ENCODE peak calls at places on chromosomes 2 and 18, in seven cellular contexts. One of them, this sample, is unnamed.

GRCh38 chr18:2108581-2108980 is 462.7 kb downstream of the METTL4 start:
- DNase-seq in psoas muscle: no peak
- DNase-seq in GM06990: no peak
- DNase-seq in BJ: peak; percentile 30
- DNase-seq in fibroblast of mammary gland: peak; percentile 4
- DNase-seq in fibroblast of pulmonary artery: no peak
- DNase-seq in AG04450: no peak
- DNase-seq in this sample: peak; percentile 22

GRCh38 chr2:5190023-5190422 is 502.2 kb upstream of the SOX11 start:
- DNase-seq in psoas muscle: no peak
- DNase-seq in GM06990: no peak
- DNase-seq in BJ: no peak
- DNase-seq in fibroblast of mammary gland: no peak
- DNase-seq in fibroblast of pulmonary artery: no peak
- DNase-seq in AG04450: no peak
- DNase-seq in this sample: no peak

GRCh38 chr2:127712999-127713398 is 11.7 kb downstream of the SFT2D3 start:
- DNase-seq in psoas muscle: no peak
- DNase-seq in GM06990: no peak
- DNase-seq in BJ: no peak
- DNase-seq in fibroblast of mammary gland: no peak
- DNase-seq in fibroblast of pulmonary artery: no peak
- DNase-seq in AG04450: no peak
- DNase-seq in this sample: no peak

GRCh38 chr2:38626326-38627031 is 23.8 kb upstream of the HNRNPLL start:
- DNase-seq in psoas muscle: no peak
- DNase-seq in GM06990: no peak
- DNase-seq in BJ: no peak
- DNase-seq in fibroblast of mammary gland: no peak
- DNase-seq in fibroblast of pulmonary artery: no peak
- DNase-seq in AG04450: no peak
- DNase-seq in this sample: no peak

GRCh38 chr2:164706522-164706921 is 85.2 kb upstream of the GRB14 start:
- DNase-seq in psoas muscle: no peak
- DNase-seq in GM06990: no peak
- DNase-seq in BJ: peak; percentile 76
- DNase-seq in fibroblast of mammary gland: peak; percentile 87
- DNase-seq in fibroblast of pulmonary artery: peak; percentile 18
- DNase-seq in AG04450: no peak
- DNase-seq in this sample: peak; percentile 57

GRCh38 chr18:69948919-69949537 is 1.4 kb upstream of the CD226 start:
- DNase-seq in psoas muscle: no peak
- DNase-seq in GM06990: peak; percentile 66
- DNase-seq in BJ: peak; percentile 13
- DNase-seq in fibroblast of mammary gland: peak; percentile 20
- DNase-seq in fibroblast of pulmonary artery: peak; percentile 62
- DNase-seq in AG04450: no peak
- DNase-seq in this sample: peak; percentile 71

GRCh38 chr2:65320042-65320711 is 92.5 kb downstream of the ACTR2 start:
- DNase-seq in psoas muscle: peak; percentile 55
- DNase-seq in GM06990: peak; percentile 60
- DNase-seq in BJ: peak; percentile 87
- DNase-seq in fibroblast of mammary gland: peak; percentile 98
- DNase-seq in fibroblast of pulmonary artery: peak; percentile 87
- DNase-seq in AG04450: peak; percentile 82
- DNase-seq in this sample: peak; percentile 87

GRCh38 chr2:235659767-235660322 is 166.0 kb downstream of the AGAP1 start:
- DNase-seq in psoas muscle: no peak
- DNase-seq in GM06990: no peak
- DNase-seq in BJ: peak; percentile 71
- DNase-seq in fibroblast of mammary gland: peak; percentile 88
- DNase-seq in fibroblast of pulmonary artery: peak; percentile 73
- DNase-seq in AG04450: peak; percentile 66
- DNase-seq in this sample: peak; percentile 86

GRCh38 chr2:229501051-229501794 is 213.1 kb downstream of the DNER start:
- DNase-seq in psoas muscle: no peak
- DNase-seq in GM06990: no peak
- DNase-seq in BJ: no peak
- DNase-seq in fibroblast of mammary gland: no peak
- DNase-seq in fibroblast of pulmonary artery: no peak
- DNase-seq in AG04450: no peak
- DNase-seq in this sample: no peak

GRCh38 chr2:178843688-178844087 is 36.5 kb upstream of the TTN start:
- DNase-seq in psoas muscle: no peak
- DNase-seq in GM06990: no peak
- DNase-seq in BJ: no peak
- DNase-seq in fibroblast of mammary gland: no peak
- DNase-seq in fibroblast of pulmonary artery: no peak
- DNase-seq in AG04450: no peak
- DNase-seq in this sample: no peak

GRCh38 chr18:10687161-10687925 is 161.5 kb downstream of the NAPG start:
- DNase-seq in psoas muscle: no peak
- DNase-seq in GM06990: no peak
- DNase-seq in BJ: no peak
- DNase-seq in fibroblast of mammary gland: no peak
- DNase-seq in fibroblast of pulmonary artery: no peak
- DNase-seq in AG04450: no peak
- DNase-seq in this sample: no peak

GRCh38 chr2:44543773-44544725 is 182.3 kb downstream of the CAMKMT start:
- DNase-seq in psoas muscle: no peak
- DNase-seq in GM06990: no peak
- DNase-seq in BJ: no peak
- DNase-seq in fibroblast of mammary gland: no peak
- DNase-seq in fibroblast of pulmonary artery: no peak
- DNase-seq in AG04450: no peak
- DNase-seq in this sample: no peak

GRCh38 chr2:215528555-215528954 is 92.7 kb upstream of the FN1 start:
- DNase-seq in psoas muscle: no peak
- DNase-seq in GM06990: no peak
- DNase-seq in BJ: peak; percentile 89
- DNase-seq in fibroblast of mammary gland: peak; percentile 100
- DNase-seq in fibroblast of pulmonary artery: peak; percentile 96
- DNase-seq in AG04450: peak; percentile 90
- DNase-seq in this sample: peak; percentile 98

GRCh38 chr2:31903109-31903780 is 107.6 kb downstream of the MEMO1 start:
- DNase-seq in psoas muscle: no peak
- DNase-seq in GM06990: no peak
- DNase-seq in BJ: no peak
- DNase-seq in fibroblast of mammary gland: no peak
- DNase-seq in fibroblast of pulmonary artery: no peak
- DNase-seq in AG04450: no peak
- DNase-seq in this sample: no peak

GRCh38 chr2:127017548-127017947 is 89.4 kb downstream of the BIN1 start:
- DNase-seq in psoas muscle: no peak
- DNase-seq in GM06990: no peak
- DNase-seq in BJ: no peak
- DNase-seq in fibroblast of mammary gland: no peak
- DNase-seq in fibroblast of pulmonary artery: no peak
- DNase-seq in AG04450: no peak
- DNase-seq in this sample: no peak

GRCh38 chr2:218995972-218996644 is 2.9 kb upstream of the CRYBA2 start:
- DNase-seq in psoas muscle: peak; percentile 90
- DNase-seq in GM06990: peak; percentile 62
- DNase-seq in BJ: no peak
- DNase-seq in fibroblast of mammary gland: peak; percentile 88
- DNase-seq in fibroblast of pulmonary artery: peak; percentile 82
- DNase-seq in AG04450: peak; percentile 27
- DNase-seq in this sample: peak; percentile 74

GRCh38 chr2:98465456-98466201 is 21.0 kb downstream of the INPP4A start:
- DNase-seq in psoas muscle: peak; percentile 59
- DNase-seq in GM06990: peak; percentile 87
- DNase-seq in BJ: no peak
- DNase-seq in fibroblast of mammary gland: peak; percentile 39
- DNase-seq in fibroblast of pulmonary artery: peak; percentile 82
- DNase-seq in AG04450: no peak
- DNase-seq in this sample: peak; percentile 49

GRCh38 chr2:190947711-190948251 is 66.2 kb downstream of the STAT1 start:
- DNase-seq in psoas muscle: no peak
- DNase-seq in GM06990: peak; percentile 56
- DNase-seq in BJ: peak; percentile 28
- DNase-seq in fibroblast of mammary gland: peak; percentile 60
- DNase-seq in fibroblast of pulmonary artery: peak; percentile 86
- DNase-seq in AG04450: peak; percentile 59
- DNase-seq in this sample: peak; percentile 89

GRCh38 chr18:34794346-34794745 is 84.2 kb downstream of the DTNA start:
- DNase-seq in psoas muscle: no peak
- DNase-seq in GM06990: no peak
- DNase-seq in BJ: no peak
- DNase-seq in fibroblast of mammary gland: no peak
- DNase-seq in fibroblast of pulmonary artery: no peak
- DNase-seq in AG04450: no peak
- DNase-seq in this sample: no peak
- TF ChIP-seq CTCF in psoas muscle: no peak
- TF ChIP-seq CTCF in GM06990: no peak
- TF ChIP-seq CTCF in BJ: no peak
- TF ChIP-seq CTCF in fibroblast of mammary gland: no peak
- TF ChIP-seq CTCF in fibroblast of pulmonary artery: no peak
- TF ChIP-seq CTCF in AG04450: no peak
- TF ChIP-seq CTCF in this sample: no peak

DNA sequence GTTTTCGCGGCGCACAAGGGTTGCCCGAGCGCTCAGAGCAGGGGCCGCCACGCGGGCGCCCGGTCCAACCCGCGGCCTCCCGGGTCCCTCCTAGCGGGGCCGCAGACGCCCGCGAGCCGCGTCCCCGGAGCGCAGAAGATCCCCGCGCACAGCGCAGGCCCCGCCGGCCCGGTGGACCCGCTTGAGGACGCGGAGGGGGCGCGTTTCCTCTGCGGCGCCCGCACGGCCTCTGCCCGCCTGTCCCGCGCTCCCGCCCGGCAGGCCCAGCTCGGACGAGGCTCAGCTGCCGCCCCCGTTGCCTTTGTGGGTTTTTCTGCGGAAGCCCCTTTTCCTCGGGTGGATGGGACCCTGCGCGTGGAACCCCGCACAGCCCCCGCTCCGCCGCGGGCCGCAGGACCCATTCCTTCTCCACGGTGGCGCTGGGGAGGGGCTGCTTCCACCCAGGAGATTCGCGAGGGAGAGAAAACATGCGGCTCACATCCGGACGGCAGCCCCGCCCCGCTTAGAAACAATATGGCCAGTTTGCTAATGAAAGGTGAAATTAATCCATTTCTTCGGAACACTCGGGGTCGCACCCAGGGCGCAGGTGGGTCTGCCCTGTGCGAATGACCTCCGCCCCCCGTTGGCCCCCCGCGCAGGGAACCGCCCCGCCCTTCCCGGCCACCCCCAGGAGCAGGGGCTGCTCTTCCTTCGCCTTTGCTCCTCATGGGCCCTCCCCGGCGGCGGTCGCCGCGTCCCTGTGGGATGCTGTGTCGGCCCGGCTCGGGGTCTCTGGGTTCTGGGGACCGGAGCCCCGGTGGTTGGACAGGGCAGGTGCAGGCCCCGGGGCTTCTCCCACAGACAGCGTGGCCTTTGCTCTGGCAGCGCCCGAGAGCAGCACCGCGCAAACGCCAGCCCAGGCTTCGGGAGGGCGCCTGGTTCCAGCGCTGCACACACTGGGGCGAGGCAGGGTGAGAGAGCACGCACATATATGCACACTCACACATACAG is 9.3 kb upstream of the KCNG2 start:
- DNase-seq in psoas muscle: no peak
- DNase-seq in GM06990: no peak
- DNase-seq in BJ: no peak
- DNase-seq in fibroblast of mammary gland: no peak
- DNase-seq in fibroblast of pulmonary artery: peak; percentile 39
- DNase-seq in AG04450: no peak
- DNase-seq in this sample: no peak
- H3K4me3 ChIP-seq in psoas muscle: peak overlapping the region; percentile 29
- H3K4me3 ChIP-seq in GM06990: no peak overlapping the region
- H3K4me3 ChIP-seq in BJ: peak overlapping the region; percentile 13
- H3K4me3 ChIP-seq in fibroblast of mammary gland: no peak overlapping the region
- H3K4me3 ChIP-seq in fibroblast of pulmonary artery: no peak overlapping the region
- H3K4me3 ChIP-seq in AG04450: peak overlapping the region; percentile 25
- H3K4me3 ChIP-seq in this sample: peak overlapping the region; percentile 22

GRCh38 chr2:237126519-237126918 is 40.8 kb downstream of the COPS8 start:
- DNase-seq in psoas muscle: no peak
- DNase-seq in GM06990: no peak
- DNase-seq in BJ: no peak
- DNase-seq in fibroblast of mammary gland: no peak
- DNase-seq in fibroblast of pulmonary artery: no peak
- DNase-seq in AG04450: no peak
- DNase-seq in this sample: no peak

GRCh38 chr2:237129625-237130263 is 44.1 kb downstream of the COPS8 start:
- DNase-seq in psoas muscle: no peak
- DNase-seq in GM06990: no peak
- DNase-seq in BJ: no peak
- DNase-seq in fibroblast of mammary gland: no peak
- DNase-seq in fibroblast of pulmonary artery: no peak
- DNase-seq in AG04450: no peak
- DNase-seq in this sample: no peak

GRCh38 chr2:237128845-237129592 is 43.3 kb downstream of the COPS8 start:
- DNase-seq in psoas muscle: no peak
- DNase-seq in GM06990: no peak
- DNase-seq in BJ: no peak
- DNase-seq in fibroblast of mammary gland: no peak
- DNase-seq in fibroblast of pulmonary artery: no peak
- DNase-seq in AG04450: no peak
- DNase-seq in this sample: no peak

GRCh38 chr2:237125967-237126366 is 40.3 kb downstream of the COPS8 start:
- DNase-seq in psoas muscle: no peak
- DNase-seq in GM06990: no peak
- DNase-seq in BJ: no peak
- DNase-seq in fibroblast of mammary gland: no peak
- DNase-seq in fibroblast of pulmonary artery: no peak
- DNase-seq in AG04450: no peak
- DNase-seq in this sample: no peak

DNA sequence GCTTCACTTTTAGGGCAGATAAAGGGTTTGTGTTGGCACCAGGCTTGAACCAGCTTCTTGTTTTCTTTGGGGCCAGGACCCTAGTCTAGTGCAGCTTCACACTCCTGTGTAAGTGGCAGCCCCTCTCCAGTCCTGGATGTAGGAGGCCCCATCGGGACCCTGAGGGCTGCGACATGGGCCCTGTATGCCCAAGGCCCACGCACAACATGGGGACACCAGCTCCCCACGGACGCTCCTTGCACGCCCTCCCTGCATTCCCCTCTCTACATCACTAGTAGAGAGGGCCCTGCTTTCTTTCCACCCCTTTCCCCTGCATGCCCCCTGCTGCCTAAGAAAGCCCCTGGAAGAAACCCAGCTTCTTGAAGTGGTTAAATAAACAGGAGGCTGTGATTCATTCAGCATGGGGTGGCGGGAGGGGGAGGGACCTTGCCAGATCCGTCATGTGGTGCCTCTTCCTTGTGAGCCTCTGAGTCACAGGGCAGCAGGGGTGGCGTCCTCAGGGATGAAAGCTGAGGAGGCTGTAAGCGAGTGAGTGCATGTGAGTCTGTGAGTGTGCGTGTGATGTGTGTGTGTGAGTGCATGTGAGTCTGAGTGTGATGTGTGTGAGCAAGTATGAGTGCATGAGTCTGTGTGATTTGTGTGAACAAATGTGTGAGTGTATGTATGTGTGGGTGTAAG is 42.5 kb downstream of the COPS8 start:
- DNase-seq in psoas muscle: peak; percentile 93
- DNase-seq in GM06990: no peak
- DNase-seq in BJ: peak; percentile 96
- DNase-seq in fibroblast of mammary gland: peak; percentile 100
- DNase-seq in fibroblast of pulmonary artery: peak; percentile 98
- DNase-seq in AG04450: peak; percentile 97
- DNase-seq in this sample: peak; percentile 99
- TF ChIP-seq CTCF in psoas muscle: no peak
- TF ChIP-seq CTCF in GM06990: no peak
- TF ChIP-seq CTCF in BJ: peak; percentile 38
- TF ChIP-seq CTCF in fibroblast of mammary gland: peak; percentile 36
- TF ChIP-seq CTCF in fibroblast of pulmonary artery: peak; percentile 8
- TF ChIP-seq CTCF in AG04450: peak; percentile 41
- TF ChIP-seq CTCF in this sample: peak; percentile 34

GRCh38 chr2:170965446-170966225 is 36.6 kb downstream of the GORASP2 start:
- DNase-seq in psoas muscle: no peak
- DNase-seq in GM06990: no peak
- DNase-seq in BJ: no peak
- DNase-seq in fibroblast of mammary gland: peak; percentile 51
- DNase-seq in fibroblast of pulmonary artery: no peak
- DNase-seq in AG04450: no peak
- DNase-seq in this sample: no peak
- H3K4me3 ChIP-seq in psoas muscle: no peak overlapping the region
- H3K4me3 ChIP-seq in GM06990: no peak overlapping the region
- H3K4me3 ChIP-seq in BJ: no peak overlapping the region
- H3K4me3 ChIP-seq in fibroblast of mammary gland: no peak overlapping the region
- H3K4me3 ChIP-seq in fibroblast of pulmonary artery: no peak overlapping the region
- H3K4me3 ChIP-seq in AG04450: no peak overlapping the region
- H3K4me3 ChIP-seq in this sample: no peak overlapping the region